ENCODE peak calls at places on chromosomes 6 and 20, in five cellular contexts. Y is ovary, L is IMR-90, U is breast epithelium, E is prostate gland. M is an unnamed sample.

GRCh38 chr6:19210849-19211590 is 626.1 kb upstream of the ID4 start:
- DNase-seq in Y (no peak), L (no peak), U (no peak), E (no peak), M (no peak)

GRCh38 chr6:30893001-30893591 is 8.8 kb downstream of the DDR1 start:
- DNase-seq in Y (no peak), L (no peak), U (no peak), E (no peak), M (peak)

GRCh38 chr6:17454316-17455005 is 61.1 kb downstream of the CAP2 start:
- DNase-seq in Y (no peak), L (peak), U (no peak), E (no peak), M (no peak)

GRCh38 chr6:31778999-31779885 is 2.1 kb upstream of the VWA7 start:
- DNase-seq in Y (no peak), L (no peak), U (no peak), E (no peak), M (no peak)

GRCh38 chr6:5095236-5095635 is 10.1 kb downstream of the PPP1R3G start:
- DNase-seq in Y (no peak), L (peak), U (no peak), E (no peak), M (no peak)

GRCh38 chr6:1286972-1287600 is 24.8 kb upstream of the FOXQ1 start:
- DNase-seq in Y (no peak), L (peak), U (peak), E (no peak), M (no peak)

GRCh38 chr20:34536798-34537394 is 20.7 kb downstream of the DYNLRB1 start:
- DNase-seq in Y (no peak), L (no peak), U (no peak), E (no peak), M (peak)

GRCh38 chr6:10441004-10441654 is 26.3 kb upstream of the TFAP2A start:
- DNase-seq in Y (no peak), L (peak), U (no peak), E (no peak), M (no peak)

GRCh38 chr6:135870722-135871121 is 19.2 kb downstream of the PDE7B start:
- DNase-seq in Y (no peak), L (peak), U (no peak), E (no peak), M (no peak)

GRCh38 chr6:30942338-30943060 is 1.7 kb downstream of the MUCL3 start:
- DNase-seq in Y (peak), L (peak), U (peak), E (peak), M (peak)

GRCh38 chr6:124011180-124011579 is 207.5 kb downstream of the NKAIN2 start:
- DNase-seq in Y (no peak), L (no peak), U (no peak), E (no peak), M (no peak)

GRCh38 chr6:95593025-95593424 is 15.7 kb downstream of the MANEA start:
- DNase-seq in Y (no peak), L (no peak), U (no peak), E (peak), M (no peak)

GRCh38 chr20:57619053-57619831 is 984 bp downstream of the ZBP1 start:
- DNase-seq in Y (no peak), L (no peak), U (no peak), E (no peak), M (no peak)

GRCh38 chr6:491233-491632 is 99.7 kb downstream of the IRF4 start:
- DNase-seq in Y (no peak), L (no peak), U (no peak), E (no peak), M (no peak)

GRCh38 chr6:12886961-12887775 is 170.6 kb downstream of the PHACTR1 start:
- DNase-seq in Y (no peak), L (no peak), U (no peak), E (peak), M (no peak)

GRCh38 chr6:11093065-11093590 is 506 bp upstream of the SMIM13 start:
- DNase-seq in Y (no peak), L (peak), U (no peak), E (peak), M (no peak)

GRCh38 chr6:84639396-84639795 is 125.0 kb downstream of the TBX18 start:
- DNase-seq in Y (no peak), L (no peak), U (no peak), E (no peak), M (no peak)

DNA sequence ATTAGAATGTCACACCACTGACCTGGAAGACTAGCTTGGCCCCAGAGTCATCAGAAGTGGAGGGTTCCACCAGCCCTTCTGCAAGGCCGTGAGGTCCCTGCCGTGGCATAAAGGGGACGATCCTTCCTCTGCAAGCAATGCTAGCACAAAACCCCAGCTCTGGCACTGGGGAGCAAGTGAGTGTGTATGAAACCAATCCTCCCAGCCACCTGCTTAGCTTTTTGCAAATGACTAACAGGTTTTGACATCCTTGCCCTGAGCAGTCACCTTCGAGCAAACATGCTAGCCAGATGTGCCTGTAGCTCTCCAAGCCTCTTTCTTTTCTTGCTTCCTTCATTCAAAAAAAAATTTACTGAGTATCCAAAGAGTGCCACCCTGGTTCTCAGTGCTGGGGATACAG is 8.6 kb downstream of the SULF2 start:
- DNase-seq in Y (no peak), L (no peak), U (no peak), E (no peak), M (no peak)
- TF ChIP-seq POLR2A in Y (no peak), L (no peak), U (no peak), E (no peak), M (no peak)

GRCh38 chr6:128508588-128509296 is 11.7 kb downstream of the PTPRK start:
- DNase-seq in Y (no peak), L (peak), U (no peak), E (no peak), M (no peak)

GRCh38 chr6:128513878-128514277 is 6.5 kb downstream of the PTPRK start:
- DNase-seq in Y (no peak), L (no peak), U (no peak), E (no peak), M (no peak)

GRCh38 chr6:128509709-128510108 is 10.7 kb downstream of the PTPRK start:
- DNase-seq in Y (no peak), L (no peak), U (no peak), E (no peak), M (no peak)

GRCh38 chr6:128512296-128512695 is 8.1 kb downstream of the PTPRK start:
- DNase-seq in Y (no peak), L (no peak), U (no peak), E (no peak), M (no peak)

DNA sequence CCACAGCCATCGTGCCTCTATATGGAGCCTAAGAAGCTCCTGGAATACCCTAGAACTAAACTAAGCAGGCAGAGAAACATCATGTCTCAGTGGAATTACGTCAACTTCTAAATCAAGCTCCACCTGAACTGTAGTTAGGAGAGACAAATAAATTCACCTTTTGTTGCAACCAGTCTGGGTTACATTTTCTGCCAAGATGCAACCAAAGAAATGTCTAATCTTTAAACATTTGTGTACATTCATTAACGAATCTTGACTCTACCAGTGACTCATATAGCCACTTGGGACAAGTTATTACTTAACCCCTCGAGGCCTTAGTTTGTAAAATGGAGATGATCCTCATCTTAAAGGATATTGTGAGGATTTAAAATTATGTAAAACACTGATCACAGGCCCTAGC is 8.9 kb downstream of the PTPRK start:
- DNase-seq in Y (no peak), L (peak), U (no peak), E (no peak), M (no peak)
- TF ChIP-seq POLR2A in Y (no peak), L (no peak), U (no peak), E (no peak), M (no peak)

GRCh38 chr6:32973934-32974333 is 5.5 kb downstream of the BRD2 start:
- DNase-seq in Y (no peak), L (peak), U (no peak), E (no peak), M (no peak)

GRCh38 chr6:32971245-32971580 is 2.8 kb downstream of the BRD2 start:
- DNase-seq in Y (no peak), L (no peak), U (no peak), E (no peak), M (no peak)

GRCh38 chr6:32973144-32973854 is 4.9 kb downstream of the BRD2 start:
- DNase-seq in Y (no peak), L (peak), U (no peak), E (peak), M (peak)

GRCh38 chr6:32971581-32972352 is 3.4 kb downstream of the BRD2 start:
- DNase-seq in Y (peak), L (peak), U (peak), E (peak), M (peak)

DNA sequence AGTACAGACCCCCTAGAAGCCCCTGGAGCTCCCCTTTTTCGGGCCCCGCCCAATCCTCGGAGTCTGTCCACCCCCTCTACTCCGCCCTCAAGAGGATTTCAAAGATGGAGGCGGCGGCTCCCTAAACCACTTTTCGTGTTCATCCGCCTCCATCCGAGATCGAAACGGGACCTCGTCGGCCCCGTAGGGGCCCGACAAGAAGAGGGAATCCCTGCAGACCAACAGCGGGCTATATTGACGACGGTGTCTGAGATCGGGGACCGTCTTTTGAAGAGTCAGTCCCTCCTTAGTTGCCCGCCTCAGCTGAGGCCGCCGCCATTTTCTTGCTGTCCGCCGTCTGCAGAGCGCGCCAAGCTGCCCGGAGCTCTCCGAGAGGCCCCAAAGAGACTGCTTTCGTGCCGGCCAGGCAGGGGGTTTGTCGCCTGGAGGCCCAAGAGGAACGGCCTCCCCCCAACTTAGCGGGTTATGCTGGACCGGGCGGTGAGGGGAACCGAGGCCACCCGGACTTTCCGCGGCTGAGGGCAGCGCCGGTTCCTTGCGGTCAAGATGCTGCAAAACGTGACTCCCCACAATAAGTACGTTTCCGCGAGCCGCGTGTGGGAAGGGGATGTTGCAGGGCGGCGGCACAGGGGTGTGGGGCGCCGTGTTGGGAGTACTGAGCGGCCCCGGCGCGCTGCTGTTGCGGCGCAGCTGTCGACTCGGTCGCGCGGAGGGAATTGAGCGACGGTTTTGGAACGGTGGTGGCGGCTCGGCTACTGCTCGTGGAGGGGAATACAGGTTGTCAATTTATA is 4.2 kb downstream of the BRD2 start:
- DNase-seq in Y (no peak), L (no peak), U (no peak), E (no peak), M (peak)
- TF ChIP-seq POLR2A in Y (no peak), L (peak), U (no peak), E (peak), M (no peak)

GRCh38 chr6:112690497-112691202 is 343.5 kb downstream of the RFPL4B start:
- DNase-seq in Y (no peak), L (peak), U (no peak), E (no peak), M (no peak)
- TF ChIP-seq POLR2A in Y (no peak), L (no peak), U (no peak), E (no peak), M (no peak)

GRCh38 chr20:1392693-1393506 is at the start of gene FKBP1A:
- DNase-seq in Y (peak), L (peak), U (peak), E (peak), M (peak)
- TF ChIP-seq POLR2A in Y (peak), L (peak), U (no peak), E (peak), M (peak)

GRCh38 chr20:5001174-5002076 is at the start of gene SLC23A2:
- DNase-seq in Y (peak), L (no peak), U (no peak), E (peak), M (peak)
- TF ChIP-seq POLR2A in Y (no peak), L (no peak), U (no peak), E (no peak), M (no peak)

DNA sequence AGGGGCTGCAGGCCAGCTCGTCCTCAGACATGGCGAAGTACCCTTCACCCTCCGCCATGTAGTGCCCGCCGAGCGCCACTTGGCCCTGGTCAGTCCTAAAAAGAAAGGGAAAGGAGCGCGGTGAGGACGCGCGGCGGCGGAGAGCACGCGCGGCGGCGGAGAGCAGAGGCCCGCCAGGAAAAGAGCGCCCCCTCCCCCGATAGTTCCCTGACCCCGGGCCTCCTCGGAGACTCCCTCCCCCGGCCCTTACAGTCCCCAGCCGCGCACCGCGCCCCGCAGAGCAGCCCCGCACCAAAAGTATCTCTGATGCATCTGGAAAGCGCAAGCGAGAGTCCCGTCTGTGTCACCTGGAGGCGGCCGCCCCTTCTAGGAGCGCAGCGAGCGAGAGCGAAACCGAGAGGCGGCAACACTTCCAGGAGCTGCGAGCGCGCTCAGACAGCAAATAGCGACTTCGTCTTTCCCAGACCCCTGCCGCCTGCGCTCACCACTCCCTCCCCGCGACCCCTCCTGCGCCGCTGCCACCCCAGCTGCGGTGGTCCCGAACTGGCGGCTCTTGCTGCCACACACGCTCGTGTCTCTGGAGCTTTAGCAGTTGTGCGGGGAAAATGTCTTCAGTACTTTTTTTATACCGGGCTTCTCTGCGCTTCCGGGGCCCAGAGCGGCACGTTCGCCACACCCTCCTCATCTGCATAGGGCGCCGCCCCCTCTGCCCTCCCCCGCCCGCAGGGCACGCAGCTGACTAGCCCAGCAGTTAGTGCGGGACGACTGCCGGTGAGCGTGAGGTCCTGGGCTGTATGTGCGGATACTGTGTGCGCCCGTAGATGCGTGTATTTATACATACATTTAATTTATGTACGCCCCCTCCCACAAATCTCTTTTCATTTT is at the start of gene TENT5A:
- DNase-seq in Y (peak), L (peak), U (peak), E (peak), M (peak)
- TF ChIP-seq POLR2A in Y (peak), L (no peak), U (peak), E (peak), M (peak)

GRCh38 chr6:146803601-146804000 is 204.8 kb downstream of the ADGB start:
- DNase-seq in Y (peak), L (no peak), U (no peak), E (no peak), M (no peak)
- TF ChIP-seq POLR2A in Y (no peak), L (no peak), U (no peak), E (no peak), M (no peak)

GRCh38 chr6:106973841-106974336 is 640 bp downstream of the CD24 start:
- DNase-seq in Y (no peak), L (no peak), U (peak), E (peak), M (no peak)

GRCh38 chr6:106973018-106973840 is 1.3 kb downstream of the CD24 start:
- DNase-seq in Y (no peak), L (no peak), U (no peak), E (peak), M (no peak)

GRCh38 chr6:106975699-106976032 is 1.1 kb upstream of the CD24 start:
- DNase-seq in Y (no peak), L (no peak), U (no peak), E (no peak), M (no peak)

GRCh38 chr6:106974999-106975698 is 620 bp upstream of the CD24 start:
- DNase-seq in Y (peak), L (no peak), U (peak), E (peak), M (no peak)

DNA sequence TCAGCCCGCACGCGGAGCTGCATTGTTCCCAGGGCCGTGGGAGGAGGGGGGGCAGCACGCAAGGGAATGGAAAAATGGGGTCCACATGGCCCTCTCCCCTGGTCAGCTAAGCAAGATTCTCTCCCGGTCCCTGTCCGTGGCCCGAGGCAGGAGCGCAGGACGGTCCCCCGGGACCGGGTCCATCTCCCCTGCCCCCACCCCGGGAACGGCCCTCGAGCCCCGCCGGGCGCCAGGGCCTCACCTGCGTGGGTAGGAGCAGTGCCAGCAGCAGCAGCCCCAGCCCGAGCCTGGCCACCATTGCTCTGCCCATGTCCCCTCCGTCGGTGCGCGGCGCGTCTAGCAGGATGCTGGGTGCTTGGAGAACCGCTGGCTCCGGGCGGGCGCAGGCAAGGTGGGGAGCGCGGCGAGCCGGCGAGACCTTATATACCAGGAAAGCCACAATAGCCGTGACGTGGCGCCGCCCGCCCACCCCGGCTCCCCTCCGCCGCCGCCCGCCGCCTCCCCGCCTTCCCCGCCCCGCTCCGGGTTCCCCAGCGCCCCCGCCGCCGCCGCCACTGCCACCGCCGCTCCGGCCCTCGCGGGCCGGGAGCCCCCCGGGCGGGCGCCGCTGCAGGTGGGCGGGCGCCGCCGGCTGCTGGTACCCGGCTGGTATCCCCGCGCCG is at the start of gene CD24:
- DNase-seq in Y (peak), L (no peak), U (peak), E (peak), M (no peak)
- TF ChIP-seq POLR2A in Y (no peak), L (no peak), U (peak), E (no peak), M (no peak)